ENCODE peak calls at places on chromosomes 1 and 21, in nine cellular contexts. S is NB4, B is left ventricle myocardium inferior, J is ovary, M is hepatocyte, H is lower lobe of right lung, C is lung, G is fibroblast of mammary gland, E is tibial artery. F is an unnamed sample.

GRCh38 chr1:24619376-24619775 is 23.7 kb upstream of the SRRM1 start:
- DNase-seq in S (no peak), J (no peak), M (no peak), G (no peak), H (no peak), E (no peak), C (no peak), B (no peak), F (peak)

GRCh38 chr1:161486806-161487482 is 18.3 kb upstream of the FCGR2A start:
- DNase-seq in M (peak), G (peak), E (peak), C (no peak), H (no peak), S (peak), B (no peak), J (peak), F (no peak)

GRCh38 chr1:50488876-50489275 is 65.6 kb upstream of the DMRTA2 start:
- DNase-seq in G (no peak), E (no peak), S (no peak), M (no peak), B (no peak), H (no peak), C (no peak), J (no peak), F (no peak)

GRCh38 chr21:17930102-17930501 is 110.9 kb upstream of the C21orf91 start:
- DNase-seq in M (no peak), B (no peak), G (no peak), J (no peak), S (no peak), C (no peak), H (no peak), E (no peak), F (no peak)

GRCh38 chr1:162666006-162666645 is 33.9 kb downstream of the DDR2 start:
- DNase-seq in M (no peak), H (no peak), J (no peak), G (peak), E (no peak), C (no peak), S (no peak), B (no peak), F (no peak)

GRCh38 chr1:116232989-116233514 is 121.9 kb downstream of the MAB21L3 start:
- DNase-seq in B (no peak), H (no peak), E (no peak), M (peak), C (no peak), G (no peak), S (peak), J (no peak), F (no peak)

GRCh38 chr1:31857863-31858262 is 42.0 kb upstream of the SPOCD1 start:
- DNase-seq in E (no peak), C (no peak), M (no peak), H (no peak), B (no peak), S (no peak), G (no peak), J (no peak), F (no peak)

GRCh38 chr1:28591708-28592313 is at the start of gene RAB42:
- DNase-seq in S (peak), M (peak), B (peak), C (peak), G (peak), E (peak), H (peak), J (peak), F (no peak)

GRCh38 chr1:161921990-161922389 is 101.7 kb downstream of the OLFML2B start:
- DNase-seq in C (no peak), M (no peak), S (no peak), G (peak), E (no peak), B (no peak), J (no peak), H (no peak), F (no peak)

GRCh38 chr1:88434836-88435235 is 249.2 kb upstream of the PKN2 start:
- DNase-seq in G (no peak), B (no peak), H (no peak), M (no peak), E (no peak), J (no peak), C (no peak), S (no peak), F (no peak)

DNA sequence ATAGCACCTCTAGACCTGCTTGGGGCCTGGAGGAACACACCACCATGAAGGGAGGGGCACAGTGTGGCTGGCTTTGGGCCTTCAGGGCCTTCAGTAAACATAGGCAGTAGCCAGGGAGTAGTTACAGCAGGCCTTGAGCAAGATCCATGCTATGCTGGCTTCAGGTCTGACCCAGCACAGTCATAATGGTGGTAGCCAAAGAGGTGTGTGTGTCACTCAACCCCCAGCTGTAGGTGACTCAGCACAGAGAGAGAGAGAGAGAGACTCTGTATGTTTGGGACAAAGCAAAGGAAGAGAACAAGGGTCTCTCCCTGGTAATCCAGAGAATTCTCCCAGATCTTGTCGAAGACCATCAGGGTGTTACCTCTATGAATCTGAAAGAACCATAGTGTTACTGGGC is 250.5 kb upstream of the PKN2 start:
- DNase-seq in H (no peak), M (no peak), S (no peak), C (no peak), E (no peak), B (no peak), J (no peak), G (no peak), F (no peak)
- TF ChIP-seq CTCF in H (no peak), M (no peak), S (no peak), C (no peak), E (no peak), B (no peak), J (no peak), G (no peak), F (no peak)

GRCh38 chr1:209768354-209768774 is 12.5 kb downstream of the TRAF3IP3 start:
- DNase-seq in B (no peak), H (no peak), S (peak), M (no peak), G (no peak), E (no peak), J (no peak), C (no peak), F (no peak)
- H3K4me3 ChIP-seq in B (no peak), H (peak), S (peak), M (no peak), G (no peak), E (no peak), J (no peak), C (no peak), F (no peak)

DNA sequence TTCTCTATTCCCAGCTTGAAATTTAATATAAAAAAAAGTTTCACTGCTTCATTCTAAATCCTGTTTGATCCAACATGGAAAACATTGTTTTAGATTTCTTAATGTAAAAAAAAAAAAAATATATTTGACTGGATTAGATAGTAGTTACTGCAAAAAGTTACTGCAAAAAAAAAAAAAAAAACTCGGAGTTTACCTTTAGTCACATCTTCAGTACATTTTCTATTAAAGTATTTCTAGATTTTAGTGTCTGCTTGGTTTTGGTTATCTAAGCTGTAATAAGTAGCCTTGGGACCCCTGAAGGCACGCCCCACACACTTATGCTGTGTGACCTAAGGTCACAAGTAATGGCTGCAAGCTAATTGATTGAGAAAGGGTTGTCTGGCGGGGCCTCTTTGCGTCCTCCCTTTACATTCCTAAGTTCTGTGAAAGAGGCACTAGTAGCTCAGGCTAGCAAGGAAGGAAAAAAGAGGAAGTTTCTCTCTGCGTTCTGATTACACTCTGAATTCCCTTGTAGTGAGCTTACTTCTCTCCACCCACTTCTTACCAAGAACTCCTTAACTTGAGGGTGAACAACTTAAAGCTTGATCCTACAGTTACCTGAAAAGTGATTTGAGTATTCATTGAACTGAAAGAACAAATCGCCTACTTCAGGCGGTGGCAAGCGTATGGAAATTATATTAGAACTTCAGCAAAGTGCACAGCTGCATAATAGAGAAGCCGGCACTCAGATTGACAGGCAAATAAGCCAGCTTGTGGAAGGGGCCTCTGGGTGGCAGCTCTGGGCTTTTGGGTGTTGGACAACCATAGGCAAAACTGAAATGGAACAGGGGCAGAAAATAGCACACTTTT is 464.2 kb downstream of the USP25 start:
- DNase-seq in M (peak), G (peak), S (peak), B (peak), C (peak), H (peak), E (peak), J (peak), F (peak)
- TF ChIP-seq CTCF in M (peak), G (peak), S (no peak), B (peak), C (no peak), H (no peak), E (peak), J (no peak), F (no peak)

GRCh38 chr1:10889628-10890353 is 93.3 kb upstream of the CASZ1 start:
- DNase-seq in J (no peak), M (peak), S (no peak), H (no peak), B (no peak), C (no peak), E (no peak), G (no peak), F (no peak)

GRCh38 chr1:10891081-10891480 is 94.6 kb upstream of the CASZ1 start:
- DNase-seq in H (no peak), B (no peak), S (no peak), M (peak), E (no peak), C (no peak), G (no peak), J (no peak), F (no peak)

GRCh38 chr1:10890391-10891073 is 94.1 kb upstream of the CASZ1 start:
- DNase-seq in B (no peak), M (peak), S (no peak), G (no peak), J (no peak), C (no peak), E (no peak), H (no peak), F (peak)

GRCh38 chr1:10888289-10888688 is 91.8 kb upstream of the CASZ1 start:
- DNase-seq in E (no peak), H (no peak), G (no peak), S (no peak), M (no peak), C (no peak), J (no peak), B (no peak), F (no peak)

GRCh38 chr1:10888791-10889627 is 92.6 kb upstream of the CASZ1 start:
- DNase-seq in J (no peak), B (no peak), S (no peak), G (no peak), E (no peak), C (no peak), M (peak), H (no peak), F (no peak)
- H3K4me3 ChIP-seq in J (no peak), B (peak), S (no peak), G (no peak), E (no peak), C (no peak), M (no peak), H (no peak), F (no peak)